ENCODE peak calls at places on chromosomes 11 and 22, in nine cellular contexts. N, T, C, F, M, L, O, H and B are unnamed samples.
A peak's percentile ranks its signal among the peaks of the same experiment; 100 is the strongest.

GRCh38 chr22:19962246-19962908 is 20.8 kb upstream of the TXNRD2 start:
- DNase-seq in M (peak; percentile 95), T (peak; percentile 90), L (peak; percentile 89), F (no peak), H (peak; percentile 36), C (peak; percentile 61), O (peak; percentile 94), N (peak; percentile 62), B (peak; percentile 70)

GRCh38 chr22:41539146-41540005 is 4.9 kb downstream of the POLR3H start:
- DNase-seq in L (no peak), C (no peak), T (no peak), N (no peak), F (no peak), M (no peak), O (no peak), H (no peak), B (no peak)

GRCh38 chr11:70129051-70129592 is 51.0 kb downstream of the ANO1 start:
- DNase-seq in F (no peak), C (no peak), L (no peak), H (no peak), M (no peak), N (no peak), O (peak; percentile 52), T (no peak), B (no peak)

GRCh38 chr11:129828301-129828836 is 12.7 kb downstream of the TMEM45B start:
- DNase-seq in N (no peak), L (no peak), H (no peak), T (no peak), F (no peak), C (no peak), O (peak; percentile 87), M (no peak), B (no peak)

GRCh38 chr11:126347751-126348628 is 7.5 kb upstream of the ST3GAL4 start:
- DNase-seq in N (no peak), O (no peak), H (no peak), M (no peak), L (peak; percentile 84), T (no peak), C (no peak), F (no peak), B (no peak)

GRCh38 chr11:130804306-130805077 is 111.8 kb downstream of the SNX19 start:
- DNase-seq in F (no peak), L (no peak), H (no peak), T (no peak), N (no peak), O (no peak), M (no peak), C (no peak), B (no peak)

GRCh38 chr11:102456381-102456780 is 3.8 kb upstream of the TMEM123 start:
- DNase-seq in L (no peak), N (no peak), F (no peak), C (no peak), M (no peak), O (no peak), T (no peak), H (no peak), B (no peak)

GRCh38 chr22:39087881-39088687 is 9.0 kb upstream of the APOBEC3H start:
- DNase-seq in F (no peak), T (no peak), H (no peak), L (peak; percentile 80), C (no peak), M (peak; percentile 75), O (no peak), N (no peak), B (peak; percentile 44)

GRCh38 chr11:57515332-57516060 is at the start of gene SLC43A1:
- DNase-seq in C (peak; percentile 32), L (peak; percentile 74), H (peak; percentile 67), N (peak; percentile 70), O (peak; percentile 77), M (peak; percentile 59), T (peak; percentile 63), F (no peak), B (no peak)

GRCh38 chr22:21778705-21779363 is 43.2 kb upstream of the YPEL1 start:
- DNase-seq in C (no peak), N (no peak), H (no peak), M (no peak), L (no peak), T (no peak), F (no peak), O (no peak), B (no peak)

GRCh38 chr22:41501209-41501608 is 32.3 kb downstream of the ACO2 start:
- DNase-seq in T (peak; percentile 51), O (peak; percentile 34), N (no peak), H (no peak), L (no peak), F (no peak), C (no peak), M (peak; percentile 44), B (no peak)

GRCh38 chr11:23236846-23237550 is 376.7 kb upstream of the CCDC179 start:
- DNase-seq in H (no peak), N (no peak), T (no peak), C (no peak), L (no peak), M (no peak), O (peak; percentile 50), F (no peak), B (no peak)

GRCh38 chr11:2721163-2721935 is 21.6 kb upstream of the KCNQ1OT1 start:
- DNase-seq in T (no peak), N (no peak), C (no peak), O (peak; percentile 48), M (peak; percentile 96), H (no peak), F (no peak), L (no peak), B (peak; percentile 90)

GRCh38 chr11:2444301-2445106 is at the start of the genes KCNQ1 and TRPM5:
- DNase-seq in N (no peak), H (peak; percentile 84), T (peak; percentile 69), O (peak; percentile 72), C (peak; percentile 64), L (peak; percentile 78), F (peak; percentile 56), M (peak; percentile 89), B (peak; percentile 48)

GRCh38 chr22:19232620-19233019 is 54.1 kb upstream of the SLC25A1 start:
- DNase-seq in T (no peak), O (peak; percentile 96), H (no peak), M (no peak), L (no peak), C (no peak), F (no peak), N (no peak), B (no peak)

GRCh38 chr22:31218565-31219262 is 6.6 kb downstream of the LIMK2 start:
- DNase-seq in F (no peak), C (no peak), T (no peak), L (no peak), M (peak; percentile 62), O (peak; percentile 78), H (no peak), N (no peak), B (no peak)

GRCh38 chr11:818396-819128 is at the start of gene PNPLA2:
- DNase-seq in M (no peak), F (no peak), O (no peak), T (no peak), L (no peak), C (no peak), N (peak; percentile 63), H (no peak), B (no peak)

GRCh38 chr22:50540352-50540751 is 5.3 kb upstream of the KLHDC7B start:
- DNase-seq in N (no peak), M (no peak), C (no peak), F (no peak), T (no peak), L (no peak), H (no peak), O (no peak), B (no peak)

GRCh38 chr22:48173061-48173849 is 1410.8 kb downstream of the TBC1D22A start:
- DNase-seq in L (no peak), T (no peak), F (no peak), C (no peak), H (no peak), O (no peak), N (no peak), M (no peak), B (no peak)

GRCh38 chr11:65781962-65782815 is 1.4 kb upstream of the AP5B1 start:
- DNase-seq in L (no peak), F (no peak), C (no peak), O (peak; percentile 26), T (no peak), H (no peak), M (no peak), N (peak; percentile 12), B (no peak)

GRCh38 chr22:42001127-42001526 is 2.5 kb downstream of the WBP2NL start:
- DNase-seq in F (no peak), C (no peak), O (no peak), H (no peak), M (no peak), L (no peak), T (no peak), N (no peak), B (no peak)

GRCh38 chr11:128824199-128825049 is 42.7 kb downstream of the KCNJ1 start:
- DNase-seq in H (no peak), M (no peak), O (no peak), T (no peak), L (no peak), C (no peak), F (no peak), N (no peak), B (no peak)

GRCh38 chr22:37662039-37662438 is 3.5 kb downstream of the PDXP start:
- DNase-seq in O (no peak), M (no peak), C (no peak), F (no peak), L (no peak), H (no peak), N (no peak), T (peak; percentile 33), B (no peak)

GRCh38 chr11:92253945-92254344 is 29.3 kb downstream of the FAT3 start:
- DNase-seq in O (peak; percentile 86), C (no peak), F (no peak), M (no peak), T (no peak), H (no peak), L (no peak), N (no peak), B (no peak)

GRCh38 chr11:111836766-111837165 is 34.6 kb downstream of the ALG9 start:
- DNase-seq in T (no peak), F (no peak), L (no peak), M (no peak), C (no peak), H (no peak), N (no peak), O (no peak), B (no peak)

GRCh38 chr11:119714189-119714588 is 14.8 kb downstream of the NECTIN1 start:
- DNase-seq in M (no peak), T (no peak), H (no peak), F (no peak), N (no peak), C (no peak), L (no peak), O (no peak), B (no peak)

GRCh38 chr11:115409691-115410220 is 94.5 kb downstream of the CADM1 start:
- DNase-seq in N (no peak), C (no peak), M (peak; percentile 16), T (no peak), H (no peak), L (peak; percentile 23), O (peak; percentile 99), F (no peak), B (no peak)

GRCh38 chr11:23252426-23252825 is 392.2 kb upstream of the CCDC179 start:
- DNase-seq in F (no peak), L (no peak), C (no peak), M (no peak), O (no peak), N (no peak), T (no peak), H (no peak), B (no peak)

GRCh38 chr11:130763087-130763980 is 152.9 kb downstream of the SNX19 start:
- DNase-seq in F (no peak), N (no peak), O (no peak), M (no peak), C (no peak), L (no peak), H (no peak), T (no peak), B (no peak)

GRCh38 chr11:70611890-70612289 is 213.6 kb downstream of the CTTN start:
- DNase-seq in M (peak; percentile 29), F (no peak), T (no peak), N (no peak), L (no peak), C (no peak), O (no peak), H (no peak), B (no peak)

GRCh38 chr11:27201454-27202302 is 161.1 kb downstream of the BBOX1 start:
- DNase-seq in C (no peak), N (peak; percentile 58), T (peak; percentile 41), M (no peak), H (peak; percentile 78), L (peak; percentile 91), F (no peak), O (peak; percentile 99), B (no peak)